ENCODE peak calls at places on chromosome 1, in nine cellular contexts. V, F, C, W, G, A, M, D and O are unnamed samples.

GRCh38 chr1:163875214-163875926 is 553.6 kb downstream of the NUF2 start:
- DNase-seq in D (no peak), A (no peak), F (peak; percentile 73), V (peak; percentile 26), W (no peak), G (no peak), M (no peak), C (no peak), O (no peak)

GRCh38 chr1:108639899-108640560 is 20.9 kb downstream of the HENMT1 start:
- DNase-seq in V (no peak), F (no peak), D (no peak), M (no peak), G (no peak), W (no peak), A (no peak), C (no peak), O (no peak)

GRCh38 chr1:90964444-90965035 is 57.3 kb downstream of the ZNF644 start:
- DNase-seq in F (peak; percentile 56), A (no peak), V (no peak), C (no peak), D (no peak), M (peak; percentile 3), G (no peak), W (no peak), O (no peak)

GRCh38 chr1:158121604-158122254 is 59.0 kb upstream of the CD1D start:
- DNase-seq in A (peak; percentile 34), G (peak; percentile 58), C (no peak), M (peak; percentile 65), D (peak; percentile 47), V (no peak), W (peak; percentile 53), F (peak; percentile 89), O (no peak)

GRCh38 chr1:210882414-210883221 is 251.3 kb downstream of the KCNH1 start:
- DNase-seq in W (no peak), C (no peak), A (peak; percentile 40), V (no peak), M (no peak), D (no peak), G (peak; percentile 8), F (no peak), O (no peak)

GRCh38 chr1:200139661-200140250 is 112.2 kb downstream of the NR5A2 start:
- DNase-seq in W (no peak), M (peak; percentile 53), V (no peak), F (peak; percentile 79), C (no peak), G (peak; percentile 60), A (no peak), D (no peak), O (no peak)

GRCh38 chr1:113326976-113327375 is 63.3 kb upstream of the MAGI3 start:
- DNase-seq in G (no peak), D (no peak), A (no peak), M (no peak), F (no peak), V (no peak), C (no peak), W (no peak), O (no peak)

GRCh38 chr1:181040284-181040865 is 6.6 kb downstream of the MR1 start:
- DNase-seq in F (no peak), C (no peak), D (no peak), V (no peak), G (no peak), M (no peak), W (no peak), A (no peak), O (no peak)

GRCh38 chr1:94679336-94680007 is 137.9 kb upstream of the F3 start:
- DNase-seq in W (peak; percentile 49), A (no peak), C (no peak), D (no peak), F (no peak), M (no peak), V (peak; percentile 70), G (no peak), O (no peak)

GRCh38 chr1:30257322-30257721 is 466.1 kb downstream of the MATN1 start:
- DNase-seq in F (no peak), V (no peak), M (no peak), C (no peak), D (no peak), A (no peak), G (no peak), W (no peak), O (no peak)

GRCh38 chr1:77830946-77831345 is 51.5 kb downstream of the MIGA1 start:
- DNase-seq in D (no peak), M (peak; percentile 32), G (no peak), A (no peak), W (no peak), V (no peak), F (no peak), C (no peak), O (no peak)

GRCh38 chr1:206658264-206658980 is 23.1 kb downstream of the DYRK3 start:
- DNase-seq in V (peak; percentile 60), F (peak; percentile 49), M (peak; percentile 80), C (peak; percentile 74), D (peak; percentile 28), A (no peak), W (no peak), G (peak; percentile 81), O (no peak)

GRCh38 chr1:86380257-86380861 is 15.8 kb downstream of the ODF2L start:
- DNase-seq in F (peak; percentile 73), C (no peak), A (peak; percentile 62), V (no peak), W (no peak), G (peak; percentile 16), D (no peak), M (peak; percentile 50), O (no peak)

GRCh38 chr1:116331523-116331922 is 41.5 kb upstream of the ATP1A1 start:
- DNase-seq in C (no peak), W (no peak), V (no peak), G (no peak), D (no peak), F (no peak), A (no peak), M (no peak), O (no peak)

GRCh38 chr1:228903573-228904122 is 168.4 kb downstream of the RHOU start:
- DNase-seq in C (no peak), F (no peak), M (no peak), V (no peak), G (peak; percentile 27), A (no peak), W (no peak), D (no peak), O (no peak)

GRCh38 chr1:147820898-147821297 is 60.5 kb upstream of the GJA5 start:
- DNase-seq in D (no peak), W (no peak), C (no peak), A (no peak), M (no peak), V (no peak), F (no peak), G (no peak), O (no peak)

GRCh38 chr1:33327587-33328325 is 6.9 kb upstream of the A3GALT2 start:
- DNase-seq in W (peak; percentile 54), D (no peak), C (peak; percentile 79), G (no peak), M (no peak), F (no peak), V (peak; percentile 59), A (peak; percentile 76), O (no peak)

GRCh38 chr1:26353976-26354820 is at the start of gene CRYBG2:
- DNase-seq in V (no peak), W (no peak), D (no peak), A (peak; percentile 90), G (no peak), C (peak; percentile 79), M (no peak), F (no peak), O (peak; percentile 72)

GRCh38 chr1:26358411-26359384 is 4.8 kb upstream of the CRYBG2 start:
- DNase-seq in C (no peak), A (peak; percentile 97), V (no peak), W (no peak), F (no peak), M (no peak), D (peak; percentile 47), G (no peak), O (no peak)

GRCh38 chr1:26356106-26356505 is 2.2 kb upstream of the CRYBG2 start:
- DNase-seq in F (no peak), M (no peak), G (no peak), V (no peak), W (no peak), A (no peak), D (no peak), C (no peak), O (no peak)

GRCh38 chr1:26354972-26355371 is 1.0 kb upstream of the CRYBG2 start:
- DNase-seq in D (no peak), G (no peak), C (no peak), M (no peak), A (no peak), F (no peak), V (no peak), W (no peak), O (no peak)

DNA sequence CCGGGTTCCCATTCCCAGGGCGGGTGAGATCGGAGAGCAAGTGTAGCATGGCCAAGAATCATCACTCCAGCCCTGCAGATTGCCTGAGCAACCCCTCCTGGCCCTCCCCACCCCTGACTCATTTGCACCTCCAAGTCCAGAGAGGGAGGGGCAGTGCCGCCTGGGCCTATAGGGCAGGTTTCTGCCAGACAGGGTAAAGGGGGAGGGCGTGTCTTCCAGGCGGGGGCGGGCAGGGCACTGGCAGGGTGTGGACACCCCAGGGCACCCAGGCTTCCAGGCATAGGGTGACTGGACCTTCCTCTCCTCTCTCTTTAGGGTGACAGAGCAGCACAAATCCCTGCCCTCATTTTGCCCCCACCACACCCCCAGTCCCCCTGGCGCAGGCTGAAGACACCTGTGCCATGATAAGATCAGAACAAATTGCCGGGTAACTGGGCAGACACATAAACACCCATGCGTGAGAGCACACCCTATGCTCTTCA is 3.2 kb upstream of the CRYBG2 start:
- DNase-seq in A (peak; percentile 91), F (no peak), M (no peak), V (no peak), D (no peak), C (no peak), W (no peak), G (no peak), O (no peak)
- H3K4me1 ChIP-seq in A (peaks cover 69% of the 10 kb centered on the region), F (no peaks in the 10 kb centered on the region), M (no peaks in the 10 kb centered on the region), V (peaks cover 13% of the 10 kb centered on the region), D (peaks cover 18% of the 10 kb centered on the region), C (peaks cover 12% of the 10 kb centered on the region), W (peaks cover 2% of the 10 kb centered on the region), G (peaks cover 45% of the 10 kb centered on the region), O (no peaks in the 10 kb centered on the region)

GRCh38 chr1:5269901-5270300 is 615.5 kb downstream of the AJAP1 start:
- DNase-seq in W (no peak), A (no peak), C (no peak), V (no peak), F (no peak), M (no peak), D (no peak), G (no peak), O (no peak)
- H3K9me3 ChIP-seq in W (no peaks in the 10 kb centered on the region), A (no peaks in the 10 kb centered on the region), C (no peaks in the 10 kb centered on the region), V (peaks cover 4% of the 10 kb centered on the region), F (no peaks in the 10 kb centered on the region), M (no peaks in the 10 kb centered on the region), D (no peaks in the 10 kb centered on the region), G (no peaks in the 10 kb centered on the region), O (peaks cover 9% of the 10 kb centered on the region)

GRCh38 chr1:117929340-117930172 is at the start of the genes GDAP2 and WDR3:
- DNase-seq in M (peak; percentile 99), D (peak; percentile 97), F (peak; percentile 98), C (peak; percentile 98), A (peak; percentile 99), G (peak; percentile 80), W (peak; percentile 95), V (peak; percentile 96), O (peak; percentile 94)
- H3K4me1 ChIP-seq in M (peaks cover 19% of the 10 kb centered on the region), D (peaks cover 47% of the 10 kb centered on the region), F (peaks cover 16% of the 10 kb centered on the region), C (peaks cover 33% of the 10 kb centered on the region), A (peaks cover 34% of the 10 kb centered on the region), G (peaks cover 30% of the 10 kb centered on the region), W (peaks cover 11% of the 10 kb centered on the region), V (peaks cover 55% of the 10 kb centered on the region), O (no peaks in the 10 kb centered on the region)

GRCh38 chr1:187959062-187959461 is 1130.3 kb downstream of the PLA2G4A start:
- DNase-seq in W (no peak), G (no peak), F (peak; percentile 17), D (no peak), A (no peak), C (no peak), V (no peak), M (no peak), O (no peak)
- H3K9me3 ChIP-seq in W (no peaks in the 10 kb centered on the region), G (no peaks in the 10 kb centered on the region), F (no peaks in the 10 kb centered on the region), D (no peaks in the 10 kb centered on the region), A (no peaks in the 10 kb centered on the region), C (no peaks in the 10 kb centered on the region), V (no peaks in the 10 kb centered on the region), M (no peaks in the 10 kb centered on the region), O (no peaks in the 10 kb centered on the region)